ENCODE peak calls at places on chromosomes 3 and 15, in six cellular contexts. One of them, this sample, is unnamed.

GRCh38 chr3:100600181-100601042 is 9.0 kb upstream of the ADGRG7 start:
- DNase-seq in adrenal gland: no peak
- DNase-seq in progenitor cell of endocrine pancreas: no peak
- DNase-seq in dorsolateral prefrontal cortex: no peak
- DNase-seq in GM13976: no peak
- DNase-seq in H1: no peak
- DNase-seq in this sample: no peak

GRCh38 chr15:34233614-34234013 is 8.8 kb downstream of the EMC4 start:
- DNase-seq in dorsolateral prefrontal cortex: no peak
- DNase-seq in H1: no peak
- DNase-seq in GM13976: no peak
- DNase-seq in adrenal gland: no peak
- DNase-seq in progenitor cell of endocrine pancreas: no peak
- DNase-seq in this sample: no peak

GRCh38 chr3:79148786-79149185 is 619.0 kb downstream of the ROBO1 start:
- DNase-seq in H1: no peak
- DNase-seq in adrenal gland: no peak
- DNase-seq in dorsolateral prefrontal cortex: no peak
- DNase-seq in progenitor cell of endocrine pancreas: no peak
- DNase-seq in GM13976: no peak
- DNase-seq in this sample: no peak

GRCh38 chr15:36877796-36878744 is 222.3 kb downstream of the MEIS2 start:
- DNase-seq in progenitor cell of endocrine pancreas: no peak
- DNase-seq in adrenal gland: no peak
- DNase-seq in GM13976: no peak
- DNase-seq in dorsolateral prefrontal cortex: no peak
- DNase-seq in H1: no peak
- DNase-seq in this sample: no peak

GRCh38 chr3:99625643-99626414 is 12.6 kb upstream of the COL8A1 start:
- DNase-seq in adrenal gland: no peak
- DNase-seq in dorsolateral prefrontal cortex: no peak
- DNase-seq in GM13976: no peak
- DNase-seq in H1: no peak
- DNase-seq in progenitor cell of endocrine pancreas: no peak
- DNase-seq in this sample: no peak

GRCh38 chr15:92418864-92419263 is 25.2 kb downstream of the ST8SIA2 start:
- DNase-seq in dorsolateral prefrontal cortex: no peak
- DNase-seq in H1: no peak
- DNase-seq in progenitor cell of endocrine pancreas: no peak
- DNase-seq in GM13976: no peak
- DNase-seq in adrenal gland: no peak
- DNase-seq in this sample: no peak

GRCh38 chr15:63157066-63157890 is at the start of gene RPS27L:
- DNase-seq in adrenal gland: peak; percentile 92
- DNase-seq in GM13976: peak; percentile 91
- DNase-seq in progenitor cell of endocrine pancreas: peak; percentile 74
- DNase-seq in dorsolateral prefrontal cortex: peak; percentile 95
- DNase-seq in H1: peak; percentile 91
- DNase-seq in this sample: peak; percentile 60

GRCh38 chr15:67796196-67796699 is 29.1 kb upstream of the SKOR1 start:
- DNase-seq in progenitor cell of endocrine pancreas: no peak
- DNase-seq in H1: peak; percentile 16
- DNase-seq in dorsolateral prefrontal cortex: no peak
- DNase-seq in adrenal gland: no peak
- DNase-seq in GM13976: no peak
- DNase-seq in this sample: no peak

GRCh38 chr3:12768579-12769527 is 9.8 kb upstream of the TMEM40 start:
- DNase-seq in dorsolateral prefrontal cortex: no peak
- DNase-seq in adrenal gland: no peak
- DNase-seq in progenitor cell of endocrine pancreas: no peak
- DNase-seq in H1: peak; percentile 68
- DNase-seq in GM13976: no peak
- DNase-seq in this sample: no peak

GRCh38 chr3:20240154-20240883 is 54.3 kb upstream of the SGO1 start:
- DNase-seq in H1: no peak
- DNase-seq in dorsolateral prefrontal cortex: no peak
- DNase-seq in GM13976: no peak
- DNase-seq in progenitor cell of endocrine pancreas: no peak
- DNase-seq in adrenal gland: no peak
- DNase-seq in this sample: no peak

GRCh38 chr15:92638291-92638708 is 17.3 kb downstream of the FAM174B start:
- DNase-seq in adrenal gland: no peak
- DNase-seq in progenitor cell of endocrine pancreas: no peak
- DNase-seq in H1: no peak
- DNase-seq in GM13976: no peak
- DNase-seq in dorsolateral prefrontal cortex: no peak
- DNase-seq in this sample: no peak

GRCh38 chr15:22806664-22807063 is 20.2 kb downstream of the NIPA1 start:
- DNase-seq in adrenal gland: no peak
- DNase-seq in dorsolateral prefrontal cortex: no peak
- DNase-seq in H1: no peak
- DNase-seq in GM13976: no peak
- DNase-seq in progenitor cell of endocrine pancreas: no peak
- DNase-seq in this sample: no peak

GRCh38 chr3:186588619-186589018 is 18.1 kb downstream of the DNAJB11 start:
- DNase-seq in GM13976: no peak
- DNase-seq in progenitor cell of endocrine pancreas: no peak
- DNase-seq in H1: no peak
- DNase-seq in dorsolateral prefrontal cortex: no peak
- DNase-seq in adrenal gland: no peak
- DNase-seq in this sample: no peak

GRCh38 chr3:186589856-186590579 is 19.5 kb downstream of the DNAJB11 start:
- DNase-seq in adrenal gland: no peak
- DNase-seq in GM13976: no peak
- DNase-seq in dorsolateral prefrontal cortex: no peak
- DNase-seq in H1: no peak
- DNase-seq in progenitor cell of endocrine pancreas: no peak
- DNase-seq in this sample: no peak

GRCh38 chr3:186587183-186587582 is 16.7 kb downstream of the DNAJB11 start:
- DNase-seq in adrenal gland: no peak
- DNase-seq in GM13976: no peak
- DNase-seq in dorsolateral prefrontal cortex: no peak
- DNase-seq in progenitor cell of endocrine pancreas: no peak
- DNase-seq in H1: no peak
- DNase-seq in this sample: no peak

GRCh38 chr3:186590580-186591296 is 20.2 kb downstream of the DNAJB11 start:
- DNase-seq in GM13976: no peak
- DNase-seq in H1: no peak
- DNase-seq in adrenal gland: no peak
- DNase-seq in dorsolateral prefrontal cortex: no peak
- DNase-seq in progenitor cell of endocrine pancreas: no peak
- DNase-seq in this sample: no peak

GRCh38 chr3:186589115-186589514 is 18.6 kb downstream of the DNAJB11 start:
- DNase-seq in progenitor cell of endocrine pancreas: no peak
- DNase-seq in adrenal gland: no peak
- DNase-seq in GM13976: no peak
- DNase-seq in dorsolateral prefrontal cortex: no peak
- DNase-seq in H1: no peak
- DNase-seq in this sample: no peak
- TF ChIP-seq CTCF in progenitor cell of endocrine pancreas: peak; percentile 53
- TF ChIP-seq CTCF in adrenal gland: no peak
- TF ChIP-seq CTCF in GM13976: peak; percentile 8
- TF ChIP-seq CTCF in dorsolateral prefrontal cortex: peak; percentile 36
- TF ChIP-seq CTCF in H1: no peak
- TF ChIP-seq CTCF in this sample: peak; percentile 37

GRCh38 chr15:84749111-84749991 is 959 bp downstream of the ZNF592 start:
- DNase-seq in adrenal gland: peak; percentile 61
- DNase-seq in GM13976: no peak
- DNase-seq in progenitor cell of endocrine pancreas: no peak
- DNase-seq in H1: peak; percentile 53
- DNase-seq in dorsolateral prefrontal cortex: no peak
- DNase-seq in this sample: no peak

GRCh38 chr15:84748274-84749110 is at the start of gene ZNF592:
- DNase-seq in adrenal gland: peak; percentile 85
- DNase-seq in GM13976: peak; percentile 82
- DNase-seq in progenitor cell of endocrine pancreas: peak; percentile 69
- DNase-seq in dorsolateral prefrontal cortex: peak; percentile 80
- DNase-seq in H1: peak; percentile 82
- DNase-seq in this sample: no peak

GRCh38 chr15:84752195-84752594 is 3.8 kb downstream of the ZNF592 start:
- DNase-seq in progenitor cell of endocrine pancreas: no peak
- DNase-seq in H1: no peak
- DNase-seq in dorsolateral prefrontal cortex: no peak
- DNase-seq in GM13976: no peak
- DNase-seq in adrenal gland: no peak
- DNase-seq in this sample: no peak

GRCh38 chr15:84750583-84751092 is 2.2 kb downstream of the ZNF592 start:
- DNase-seq in adrenal gland: no peak
- DNase-seq in H1: no peak
- DNase-seq in dorsolateral prefrontal cortex: no peak
- DNase-seq in GM13976: peak; percentile 50
- DNase-seq in progenitor cell of endocrine pancreas: no peak
- DNase-seq in this sample: no peak

DNA sequence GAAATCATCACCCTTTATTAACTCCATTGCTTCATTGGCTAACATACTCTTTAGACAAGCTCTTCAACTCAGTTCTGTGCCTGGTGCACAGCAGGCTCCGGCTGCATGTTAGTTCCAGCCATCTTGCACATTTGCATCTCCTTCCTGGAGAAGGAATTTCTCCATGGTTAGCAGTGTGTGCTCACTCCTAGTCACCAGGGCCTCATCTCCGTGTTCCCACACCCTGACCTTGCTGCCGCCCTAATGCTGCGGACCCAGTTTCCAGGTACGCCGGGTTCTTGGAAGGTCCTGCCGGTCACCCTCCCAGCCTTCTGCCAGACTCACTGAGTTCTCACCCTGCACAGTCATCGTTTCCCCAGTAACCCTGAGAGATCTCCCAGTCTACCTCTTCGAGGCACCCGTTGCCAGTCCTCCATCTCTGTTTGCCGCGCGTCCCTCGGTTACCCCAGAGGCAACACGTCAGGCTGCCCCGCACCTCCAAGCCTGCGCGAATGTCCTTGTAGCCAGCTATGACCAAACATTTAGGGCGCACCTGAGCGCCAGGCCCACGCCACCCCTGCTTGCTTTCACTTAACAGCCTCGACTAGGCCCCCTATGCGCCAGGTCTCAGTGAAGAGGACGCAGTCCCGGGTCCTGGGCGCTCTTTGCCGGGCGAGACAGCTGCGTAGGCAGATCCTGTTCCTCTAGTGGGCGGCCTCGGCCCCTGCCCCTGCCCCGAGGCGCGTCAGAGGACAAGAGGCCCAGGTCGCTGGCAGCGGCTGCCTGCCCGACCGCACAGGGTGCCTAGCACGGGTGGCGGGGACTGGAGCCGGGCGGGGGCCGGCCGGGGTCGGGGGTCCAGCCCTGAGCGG is 744 bp upstream of the ZNF592 start:
- DNase-seq in dorsolateral prefrontal cortex: peak; percentile 72
- DNase-seq in GM13976: peak; percentile 73
- DNase-seq in H1: peak; percentile 89
- DNase-seq in progenitor cell of endocrine pancreas: peak; percentile 64
- DNase-seq in adrenal gland: peak; percentile 83
- DNase-seq in this sample: no peak
- TF ChIP-seq CTCF in dorsolateral prefrontal cortex: no peak
- TF ChIP-seq CTCF in GM13976: no peak
- TF ChIP-seq CTCF in H1: no peak
- TF ChIP-seq CTCF in progenitor cell of endocrine pancreas: peak; percentile 26
- TF ChIP-seq CTCF in adrenal gland: no peak
- TF ChIP-seq CTCF in this sample: no peak

DNA sequence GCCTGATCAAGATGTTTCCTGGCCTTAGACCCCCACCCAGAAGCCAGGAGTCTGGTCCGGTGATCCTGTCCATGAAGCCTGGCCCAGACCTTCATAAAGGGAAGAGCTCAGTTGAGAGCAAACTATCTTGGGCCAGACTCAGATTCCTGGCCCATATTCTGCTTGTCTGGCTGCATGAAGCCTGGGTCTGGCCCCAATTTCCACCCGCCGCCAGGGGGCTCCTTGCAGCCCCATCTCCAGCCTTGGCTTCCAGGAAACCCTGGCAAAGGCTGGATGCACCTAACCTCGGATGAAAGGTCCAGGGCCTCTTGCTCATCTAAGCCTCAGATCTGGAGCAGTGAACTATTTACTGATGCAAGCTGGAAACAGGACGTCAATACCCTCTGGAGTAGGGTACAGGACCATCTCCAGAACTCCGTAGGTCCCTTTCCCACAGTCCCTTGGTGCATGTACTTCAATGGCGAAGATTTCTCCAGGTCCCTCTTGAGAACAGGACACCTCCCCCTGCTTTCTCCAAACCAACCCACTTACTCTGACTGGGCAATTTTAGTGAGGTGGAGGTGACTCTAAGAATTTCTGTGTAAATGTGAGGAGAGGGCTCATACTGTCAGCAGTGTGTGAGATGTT is 5.6 kb downstream of the FOXL2 start:
- DNase-seq in GM13976: no peak
- DNase-seq in H1: peak; percentile 88
- DNase-seq in dorsolateral prefrontal cortex: no peak
- DNase-seq in progenitor cell of endocrine pancreas: peak; percentile 62
- DNase-seq in adrenal gland: no peak
- DNase-seq in this sample: no peak
- TF ChIP-seq CTCF in GM13976: peak; percentile 19
- TF ChIP-seq CTCF in H1: no peak
- TF ChIP-seq CTCF in dorsolateral prefrontal cortex: no peak
- TF ChIP-seq CTCF in progenitor cell of endocrine pancreas: peak; percentile 80
- TF ChIP-seq CTCF in adrenal gland: no peak
- TF ChIP-seq CTCF in this sample: peak; percentile 60

GRCh38 chr3:47405820-47406761 is 25.3 kb downstream of the PTPN23 start:
- DNase-seq in adrenal gland: no peak
- DNase-seq in dorsolateral prefrontal cortex: no peak
- DNase-seq in progenitor cell of endocrine pancreas: no peak
- DNase-seq in GM13976: no peak
- DNase-seq in H1: no peak
- DNase-seq in this sample: peak; percentile 8

GRCh38 chr3:47404955-47405790 is 24.4 kb downstream of the PTPN23 start:
- DNase-seq in progenitor cell of endocrine pancreas: no peak
- DNase-seq in H1: no peak
- DNase-seq in dorsolateral prefrontal cortex: no peak
- DNase-seq in GM13976: no peak
- DNase-seq in adrenal gland: peak; percentile 64
- DNase-seq in this sample: no peak

GRCh38 chr3:47407896-47408838 is 27.3 kb downstream of the PTPN23 start:
- DNase-seq in GM13976: no peak
- DNase-seq in H1: no peak
- DNase-seq in progenitor cell of endocrine pancreas: no peak
- DNase-seq in dorsolateral prefrontal cortex: no peak
- DNase-seq in adrenal gland: peak; percentile 25
- DNase-seq in this sample: no peak

GRCh38 chr3:47408839-47409229 is 28.0 kb downstream of the PTPN23 start:
- DNase-seq in adrenal gland: peak; percentile 34
- DNase-seq in dorsolateral prefrontal cortex: no peak
- DNase-seq in progenitor cell of endocrine pancreas: no peak
- DNase-seq in GM13976: no peak
- DNase-seq in H1: no peak
- DNase-seq in this sample: no peak

GRCh38 chr3:47406762-47407149 is 25.9 kb downstream of the PTPN23 start:
- DNase-seq in GM13976: peak; percentile 46
- DNase-seq in H1: no peak
- DNase-seq in adrenal gland: no peak
- DNase-seq in dorsolateral prefrontal cortex: no peak
- DNase-seq in progenitor cell of endocrine pancreas: no peak
- DNase-seq in this sample: no peak
- TF ChIP-seq CTCF in GM13976: no peak
- TF ChIP-seq CTCF in H1: no peak
- TF ChIP-seq CTCF in adrenal gland: no peak
- TF ChIP-seq CTCF in dorsolateral prefrontal cortex: no peak
- TF ChIP-seq CTCF in progenitor cell of endocrine pancreas: no peak
- TF ChIP-seq CTCF in this sample: peak; percentile 18